ENCODE peak calls at places on chromosome 13, in seven cellular contexts. One of them, this sample, is unnamed.

GRCh38 chr13:75968103-75968838 is 332.1 kb downstream of the LMO7 start:
- DNase-seq in neural progenitor cell: no peak
- DNase-seq in type B pancreatic cell: no peak
- DNase-seq in GM06990: no peak
- DNase-seq in LNCaP clone FGC: no peak
- DNase-seq in AG09309: no peak
- DNase-seq in WTC11: no peak
- DNase-seq in this sample: no peak

GRCh38 chr13:77660841-77661250 is 36.6 kb upstream of the SLAIN1 start:
- DNase-seq in neural progenitor cell: no peak
- DNase-seq in GM06990: no peak
- DNase-seq in LNCaP clone FGC: no peak
- DNase-seq in WTC11: no peak
- DNase-seq in type B pancreatic cell: no peak
- DNase-seq in AG09309: no peak
- DNase-seq in this sample: no peak

GRCh38 chr13:43356566-43356965 is 333.2 kb downstream of the DNAJC15 start:
- DNase-seq in WTC11: no peak
- DNase-seq in GM06990: no peak
- DNase-seq in AG09309: peak
- DNase-seq in LNCaP clone FGC: no peak
- DNase-seq in type B pancreatic cell: no peak
- DNase-seq in neural progenitor cell: no peak
- DNase-seq in this sample: no peak

GRCh38 chr13:112583592-112584277 is 4.2 kb downstream of the TUBGCP3 start:
- DNase-seq in LNCaP clone FGC: no peak
- DNase-seq in AG09309: no peak
- DNase-seq in WTC11: no peak
- DNase-seq in neural progenitor cell: no peak
- DNase-seq in GM06990: peak
- DNase-seq in type B pancreatic cell: no peak
- DNase-seq in this sample: peak

GRCh38 chr13:74132152-74132767 is 1.9 kb downstream of the KLF12 start:
- DNase-seq in type B pancreatic cell: no peak
- DNase-seq in AG09309: no peak
- DNase-seq in WTC11: no peak
- DNase-seq in LNCaP clone FGC: no peak
- DNase-seq in GM06990: peak
- DNase-seq in neural progenitor cell: peak
- DNase-seq in this sample: no peak

GRCh38 chr13:26941345-26942174 is 181.0 kb upstream of the GPR12 start:
- DNase-seq in GM06990: no peak
- DNase-seq in WTC11: no peak
- DNase-seq in type B pancreatic cell: no peak
- DNase-seq in AG09309: no peak
- DNase-seq in neural progenitor cell: no peak
- DNase-seq in LNCaP clone FGC: no peak
- DNase-seq in this sample: no peak

GRCh38 chr13:107466326-107466725 is 749.0 kb downstream of the LIG4 start:
- DNase-seq in type B pancreatic cell: no peak
- DNase-seq in GM06990: no peak
- DNase-seq in neural progenitor cell: no peak
- DNase-seq in AG09309: no peak
- DNase-seq in LNCaP clone FGC: no peak
- DNase-seq in WTC11: no peak
- DNase-seq in this sample: no peak

GRCh38 chr13:20118268-20119140 is 42.3 kb downstream of the GJA3 start:
- DNase-seq in type B pancreatic cell: no peak
- DNase-seq in AG09309: no peak
- DNase-seq in GM06990: peak
- DNase-seq in LNCaP clone FGC: no peak
- DNase-seq in neural progenitor cell: peak
- DNase-seq in WTC11: peak
- DNase-seq in this sample: no peak

GRCh38 chr13:110245421-110245899 is 61.5 kb downstream of the COL4A1 start:
- DNase-seq in neural progenitor cell: no peak
- DNase-seq in type B pancreatic cell: no peak
- DNase-seq in WTC11: no peak
- DNase-seq in AG09309: no peak
- DNase-seq in LNCaP clone FGC: no peak
- DNase-seq in GM06990: no peak
- DNase-seq in this sample: no peak

GRCh38 chr13:71460179-71460578 is 406.8 kb downstream of the DACH1 start:
- DNase-seq in type B pancreatic cell: no peak
- DNase-seq in LNCaP clone FGC: no peak
- DNase-seq in neural progenitor cell: no peak
- DNase-seq in AG09309: no peak
- DNase-seq in WTC11: no peak
- DNase-seq in GM06990: no peak
- DNase-seq in this sample: no peak

GRCh38 chr13:107450931-107451330 is 764.4 kb downstream of the LIG4 start:
- DNase-seq in type B pancreatic cell: no peak
- DNase-seq in neural progenitor cell: no peak
- DNase-seq in AG09309: peak
- DNase-seq in GM06990: no peak
- DNase-seq in WTC11: no peak
- DNase-seq in LNCaP clone FGC: no peak
- DNase-seq in this sample: no peak

GRCh38 chr13:42740753-42741152 is 40.6 kb upstream of the FAM216B start:
- DNase-seq in type B pancreatic cell: no peak
- DNase-seq in LNCaP clone FGC: no peak
- DNase-seq in neural progenitor cell: no peak
- DNase-seq in WTC11: no peak
- DNase-seq in AG09309: no peak
- DNase-seq in GM06990: no peak
- DNase-seq in this sample: no peak

GRCh38 chr13:29104461-29104860 is 284.3 kb downstream of the MTUS2 start:
- DNase-seq in LNCaP clone FGC: no peak
- DNase-seq in WTC11: no peak
- DNase-seq in type B pancreatic cell: no peak
- DNase-seq in GM06990: no peak
- DNase-seq in AG09309: no peak
- DNase-seq in neural progenitor cell: no peak
- DNase-seq in this sample: no peak

GRCh38 chr13:67341406-67341805 is 111.3 kb upstream of the PCDH9 start:
- DNase-seq in GM06990: no peak
- DNase-seq in WTC11: no peak
- DNase-seq in LNCaP clone FGC: no peak
- DNase-seq in type B pancreatic cell: no peak
- DNase-seq in AG09309: no peak
- DNase-seq in neural progenitor cell: no peak
- DNase-seq in this sample: no peak

GRCh38 chr13:114043421-114044053 is 69.7 kb upstream of the C13orf46 start:
- DNase-seq in neural progenitor cell: no peak
- DNase-seq in type B pancreatic cell: no peak
- DNase-seq in WTC11: no peak
- DNase-seq in AG09309: no peak
- DNase-seq in LNCaP clone FGC: peak
- DNase-seq in GM06990: no peak
- DNase-seq in this sample: no peak
- TF ChIP-seq CTCF in neural progenitor cell: no peak
- TF ChIP-seq CTCF in type B pancreatic cell: no peak
- TF ChIP-seq CTCF in WTC11: no peak
- TF ChIP-seq CTCF in AG09309: peak
- TF ChIP-seq CTCF in LNCaP clone FGC: peak
- TF ChIP-seq CTCF in GM06990: peak
- TF ChIP-seq CTCF in this sample: no peak

DNA sequence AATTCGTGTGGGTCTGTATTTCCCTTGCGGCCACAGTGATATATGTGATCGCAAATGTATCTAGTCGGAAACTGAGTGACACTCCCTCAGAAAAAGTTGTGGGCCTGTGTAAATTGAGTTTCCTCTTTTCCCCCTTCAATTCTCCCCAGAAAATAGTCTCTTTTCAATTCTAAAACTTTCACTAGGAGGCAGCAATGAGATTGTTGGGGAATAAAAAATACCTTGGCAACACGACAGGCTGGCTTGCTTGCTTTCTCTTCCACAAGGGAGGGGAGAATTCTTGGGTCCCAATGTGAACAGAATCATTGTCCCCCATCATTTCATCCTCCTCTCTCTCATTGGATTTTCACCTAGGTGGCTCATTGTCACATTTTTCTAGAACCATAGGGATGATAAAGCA is 3.7 kb upstream of the SOX21 start:
- DNase-seq in LNCaP clone FGC: no peak
- DNase-seq in AG09309: no peak
- DNase-seq in type B pancreatic cell: no peak
- DNase-seq in GM06990: no peak
- DNase-seq in WTC11: no peak
- DNase-seq in neural progenitor cell: peak
- DNase-seq in this sample: no peak
- TF ChIP-seq CTCF in LNCaP clone FGC: peak
- TF ChIP-seq CTCF in AG09309: no peak
- TF ChIP-seq CTCF in type B pancreatic cell: peak
- TF ChIP-seq CTCF in GM06990: no peak
- TF ChIP-seq CTCF in WTC11: no peak
- TF ChIP-seq CTCF in neural progenitor cell: peak
- TF ChIP-seq CTCF in this sample: no peak

GRCh38 chr13:23811366-23812027 is 77.7 kb downstream of the MIPEP start:
- DNase-seq in GM06990: no peak
- DNase-seq in WTC11: no peak
- DNase-seq in type B pancreatic cell: no peak
- DNase-seq in neural progenitor cell: peak
- DNase-seq in LNCaP clone FGC: no peak
- DNase-seq in AG09309: no peak
- DNase-seq in this sample: no peak

GRCh38 chr13:23813635-23814034 is 75.6 kb downstream of the MIPEP start:
- DNase-seq in GM06990: no peak
- DNase-seq in type B pancreatic cell: no peak
- DNase-seq in AG09309: no peak
- DNase-seq in WTC11: no peak
- DNase-seq in LNCaP clone FGC: no peak
- DNase-seq in neural progenitor cell: no peak
- DNase-seq in this sample: no peak

GRCh38 chr13:23806874-23807522 is 82.2 kb downstream of the MIPEP start:
- DNase-seq in WTC11: no peak
- DNase-seq in AG09309: no peak
- DNase-seq in type B pancreatic cell: no peak
- DNase-seq in neural progenitor cell: no peak
- DNase-seq in LNCaP clone FGC: no peak
- DNase-seq in GM06990: peak
- DNase-seq in this sample: no peak

GRCh38 chr13:23808803-23809202 is 80.4 kb downstream of the MIPEP start:
- DNase-seq in GM06990: no peak
- DNase-seq in neural progenitor cell: no peak
- DNase-seq in AG09309: no peak
- DNase-seq in LNCaP clone FGC: no peak
- DNase-seq in type B pancreatic cell: no peak
- DNase-seq in WTC11: no peak
- DNase-seq in this sample: no peak

DNA sequence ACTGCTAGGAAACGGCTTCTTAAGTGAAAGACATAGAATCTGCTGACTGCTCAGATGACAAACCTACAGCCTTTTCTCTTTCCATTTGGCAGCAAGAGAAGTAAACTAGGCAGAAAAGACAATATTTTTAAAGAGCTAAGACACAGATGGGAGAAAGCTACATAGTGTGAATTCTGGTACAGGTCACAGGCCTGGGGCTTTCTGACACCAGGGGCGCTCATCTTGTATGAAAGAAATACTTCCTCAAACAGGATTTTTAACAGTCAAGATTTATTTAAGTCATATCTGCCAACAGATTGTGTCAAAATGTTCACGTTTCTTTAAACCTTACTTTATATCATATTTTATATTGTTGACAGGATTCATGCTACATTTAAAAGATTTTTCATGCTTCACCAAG is 78.4 kb downstream of the MIPEP start:
- DNase-seq in WTC11: peak
- DNase-seq in GM06990: no peak
- DNase-seq in neural progenitor cell: no peak
- DNase-seq in LNCaP clone FGC: no peak
- DNase-seq in AG09309: no peak
- DNase-seq in type B pancreatic cell: no peak
- DNase-seq in this sample: no peak
- TF ChIP-seq CTCF in WTC11: no peak
- TF ChIP-seq CTCF in GM06990: peak
- TF ChIP-seq CTCF in neural progenitor cell: peak
- TF ChIP-seq CTCF in LNCaP clone FGC: no peak
- TF ChIP-seq CTCF in AG09309: no peak
- TF ChIP-seq CTCF in type B pancreatic cell: peak
- TF ChIP-seq CTCF in this sample: no peak

GRCh38 chr13:81293594-81294164 is 952.8 kb upstream of the SPRY2 start:
- DNase-seq in AG09309: no peak
- DNase-seq in GM06990: no peak
- DNase-seq in WTC11: no peak
- DNase-seq in neural progenitor cell: no peak
- DNase-seq in type B pancreatic cell: no peak
- DNase-seq in LNCaP clone FGC: no peak
- DNase-seq in this sample: no peak
- TF ChIP-seq CTCF in AG09309: no peak
- TF ChIP-seq CTCF in GM06990: no peak
- TF ChIP-seq CTCF in WTC11: no peak
- TF ChIP-seq CTCF in neural progenitor cell: no peak
- TF ChIP-seq CTCF in type B pancreatic cell: no peak
- TF ChIP-seq CTCF in LNCaP clone FGC: no peak
- TF ChIP-seq CTCF in this sample: no peak

DNA sequence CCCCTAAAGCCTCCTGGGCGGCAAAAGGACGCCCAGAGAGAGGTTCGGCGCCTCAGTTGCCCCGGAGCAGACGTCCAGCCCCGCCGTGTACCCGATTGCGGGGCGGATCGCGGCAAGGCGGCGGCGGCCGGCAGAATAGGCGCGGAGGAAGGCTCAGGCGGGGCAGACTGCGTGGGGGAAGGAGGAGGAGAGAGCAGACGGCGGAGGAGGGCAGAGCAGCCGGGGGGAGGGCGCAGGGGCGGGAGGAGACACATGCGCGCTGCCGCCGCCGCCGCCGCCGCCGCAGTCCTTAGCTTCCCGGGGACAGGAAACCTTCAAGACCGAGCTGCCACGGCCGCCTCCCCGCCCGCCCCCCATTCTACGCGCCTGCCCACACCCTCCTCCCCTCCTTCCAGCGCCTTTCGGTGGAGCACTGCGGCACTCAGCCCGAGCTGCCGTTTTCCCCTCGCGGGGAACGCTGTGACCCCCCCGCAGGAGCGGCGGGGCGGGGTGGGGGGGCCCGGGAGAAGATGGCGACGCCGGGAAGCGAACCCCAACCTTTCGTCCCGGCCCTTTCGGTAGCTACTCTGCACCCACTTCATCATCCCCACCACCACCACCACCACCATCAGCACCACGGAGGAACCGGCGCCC is at the start of gene LRCH1:
- DNase-seq in neural progenitor cell: peak
- DNase-seq in GM06990: peak
- DNase-seq in AG09309: no peak
- DNase-seq in LNCaP clone FGC: no peak
- DNase-seq in type B pancreatic cell: peak
- DNase-seq in WTC11: peak
- DNase-seq in this sample: peak
- TF ChIP-seq CTCF in neural progenitor cell: no peak
- TF ChIP-seq CTCF in GM06990: no peak
- TF ChIP-seq CTCF in AG09309: no peak
- TF ChIP-seq CTCF in LNCaP clone FGC: no peak
- TF ChIP-seq CTCF in type B pancreatic cell: no peak
- TF ChIP-seq CTCF in WTC11: no peak
- TF ChIP-seq CTCF in this sample: no peak

DNA sequence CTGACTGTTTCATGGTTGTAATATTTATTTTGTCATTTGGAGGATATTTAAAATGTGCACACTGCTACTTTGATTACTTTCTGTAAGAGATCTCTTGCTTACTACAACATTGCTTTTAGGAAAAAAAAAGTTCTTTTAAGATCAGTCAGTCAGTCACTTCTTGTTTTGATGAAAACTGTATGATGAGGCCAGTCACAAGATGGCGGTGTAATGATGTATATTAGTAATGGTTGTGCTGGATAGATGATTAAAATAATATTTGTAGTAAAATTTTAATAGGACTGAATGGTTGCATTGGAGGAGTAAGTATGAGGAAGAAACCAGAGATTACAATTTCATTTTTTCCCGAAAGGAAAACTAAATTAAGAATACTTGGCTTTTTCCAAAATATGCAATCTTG is 2411.1 kb downstream of the PCDH9 start:
- DNase-seq in WTC11: no peak
- DNase-seq in AG09309: no peak
- DNase-seq in neural progenitor cell: no peak
- DNase-seq in LNCaP clone FGC: no peak
- DNase-seq in type B pancreatic cell: no peak
- DNase-seq in GM06990: no peak
- DNase-seq in this sample: no peak
- TF ChIP-seq CTCF in WTC11: no peak
- TF ChIP-seq CTCF in AG09309: no peak
- TF ChIP-seq CTCF in neural progenitor cell: no peak
- TF ChIP-seq CTCF in LNCaP clone FGC: peak
- TF ChIP-seq CTCF in type B pancreatic cell: no peak
- TF ChIP-seq CTCF in GM06990: no peak
- TF ChIP-seq CTCF in this sample: no peak

This sample was measured in activated B cell treated with CpG ODN at 0.5 μM for 24 hours.